ENCODE peak calls at places on chromosomes 4 and X, in nine cellular contexts. X, J, G, K, L, T, Q, V and W are unnamed samples.

GRCh38 chr4:41212221-41213203 is 1.8 kb downstream of the APBB2 start:
- DNase-seq in X (peak), J (peak), G (peak), K (peak), L (no peak), T (peak), Q (no peak), V (peak), W (peak)

GRCh38 chr4:179695175-179695574 is 2252.9 kb upstream of the AGA start:
- DNase-seq in X (peak), J (no peak), G (no peak), K (no peak), L (no peak), T (no peak), Q (no peak), V (peak), W (no peak)

GRCh38 chrX:14026121-14026520 is 3.6 kb downstream of the GEMIN8 start:
- DNase-seq in X (no peak), J (no peak), G (no peak), K (no peak), L (peak), T (no peak), Q (no peak), V (no peak), W (no peak)

GRCh38 chr4:57109530-57109846 is 697 bp downstream of the IGFBP7 start:
- DNase-seq in X (no peak), J (peak), G (no peak), K (no peak), L (no peak), T (no peak), Q (no peak), V (no peak), W (no peak)

GRCh38 chrX:113833096-113833495 is 750.8 kb upstream of the HTR2C start:
- DNase-seq in X (no peak), J (no peak), G (no peak), K (no peak), L (no peak), T (no peak), Q (no peak), V (peak), W (no peak)

GRCh38 chr4:5750052-5750950 is 39.3 kb downstream of the EVC start:
- DNase-seq in X (peak), J (no peak), G (no peak), K (no peak), L (no peak), T (no peak), Q (no peak), V (no peak), W (no peak)

GRCh38 chr4:173346074-173346473 is 11.9 kb upstream of the HMGB2 start:
- DNase-seq in X (peak), J (no peak), G (no peak), K (no peak), L (no peak), T (peak), Q (no peak), V (peak), W (no peak)

GRCh38 chr4:163415668-163416067 is 57.9 kb downstream of the TKTL2 start:
- DNase-seq in X (no peak), J (no peak), G (no peak), K (no peak), L (no peak), T (no peak), Q (no peak), V (no peak), W (no peak)

GRCh38 chrX:129798888-129799287 is 19.1 kb downstream of the SASH3 start:
- DNase-seq in X (no peak), J (no peak), G (no peak), K (no peak), L (no peak), T (no peak), Q (no peak), V (no peak), W (no peak)

GRCh38 chr4:109166586-109166985 is 135.9 kb downstream of the COL25A1 start:
- DNase-seq in X (no peak), J (no peak), G (no peak), K (no peak), L (no peak), T (no peak), Q (no peak), V (no peak), W (no peak)